ENCODE peak calls at places on chromosomes 16 and 17, in seven cellular contexts. One of them, this sample, is unnamed.

GRCh38 chr17:81186203-81186602 is 20.2 kb upstream of the AATK start:
- DNase-seq in kidney: no peak
- DNase-seq in stimulated activated CD4-positive, alpha-beta T cell treated with anti-CD3 and anti-CD28 coated beads, Interleukin-15, amount 100 ng/mL, for 1 hour: no peak
- DNase-seq in activated naive CD4-positive, alpha-beta T cell treated with anti-CD3 and anti-CD28 coated beads, Interleukin-2, amount 50 U/mL, for 72 hours: no peak
- DNase-seq in GM12891: no peak
- DNase-seq in NCI-H1105: no peak
- DNase-seq in left colon: no peak
- DNase-seq in this sample: no peak

GRCh38 chr17:5237541-5238016 is 2.9 kb upstream of the SCIMP start:
- DNase-seq in kidney: no peak
- DNase-seq in GM12891: peak
- DNase-seq in activated naive CD4-positive, alpha-beta T cell treated with anti-CD3 and anti-CD28 coated beads, Interleukin-2, amount 50 U/mL, for 72 hours: peak
- DNase-seq in stimulated activated CD4-positive, alpha-beta T cell treated with anti-CD3 and anti-CD28 coated beads, Interleukin-15, amount 100 ng/mL, for 1 hour: no peak
- DNase-seq in NCI-H1105: peak
- DNase-seq in left colon: peak
- DNase-seq in this sample: peak

GRCh38 chr17:59846391-59847165 is 46.2 kb downstream of the TUBD1 start:
- DNase-seq in GM12891: peak
- DNase-seq in NCI-H1105: no peak
- DNase-seq in stimulated activated CD4-positive, alpha-beta T cell treated with anti-CD3 and anti-CD28 coated beads, Interleukin-15, amount 100 ng/mL, for 1 hour: no peak
- DNase-seq in activated naive CD4-positive, alpha-beta T cell treated with anti-CD3 and anti-CD28 coated beads, Interleukin-2, amount 50 U/mL, for 72 hours: no peak
- DNase-seq in left colon: peak
- DNase-seq in kidney: peak
- DNase-seq in this sample: peak

GRCh38 chr17:17839792-17840707 is 3.3 kb upstream of the SREBF1 start:
- DNase-seq in GM12891: peak
- DNase-seq in left colon: peak
- DNase-seq in activated naive CD4-positive, alpha-beta T cell treated with anti-CD3 and anti-CD28 coated beads, Interleukin-2, amount 50 U/mL, for 72 hours: peak
- DNase-seq in kidney: peak
- DNase-seq in NCI-H1105: peak
- DNase-seq in stimulated activated CD4-positive, alpha-beta T cell treated with anti-CD3 and anti-CD28 coated beads, Interleukin-15, amount 100 ng/mL, for 1 hour: peak
- DNase-seq in this sample: peak

GRCh38 chr16:67734731-67735201 is 15.7 kb upstream of the GFOD2 start:
- DNase-seq in GM12891: no peak
- DNase-seq in kidney: peak
- DNase-seq in activated naive CD4-positive, alpha-beta T cell treated with anti-CD3 and anti-CD28 coated beads, Interleukin-2, amount 50 U/mL, for 72 hours: no peak
- DNase-seq in NCI-H1105: no peak
- DNase-seq in left colon: no peak
- DNase-seq in stimulated activated CD4-positive, alpha-beta T cell treated with anti-CD3 and anti-CD28 coated beads, Interleukin-15, amount 100 ng/mL, for 1 hour: no peak
- DNase-seq in this sample: no peak

GRCh38 chr16:53852678-53853077 is 148.7 kb downstream of the FTO start:
- DNase-seq in kidney: no peak
- DNase-seq in NCI-H1105: no peak
- DNase-seq in activated naive CD4-positive, alpha-beta T cell treated with anti-CD3 and anti-CD28 coated beads, Interleukin-2, amount 50 U/mL, for 72 hours: no peak
- DNase-seq in stimulated activated CD4-positive, alpha-beta T cell treated with anti-CD3 and anti-CD28 coated beads, Interleukin-15, amount 100 ng/mL, for 1 hour: no peak
- DNase-seq in GM12891: no peak
- DNase-seq in left colon: no peak
- DNase-seq in this sample: no peak

GRCh38 chr17:75809631-75810111 is 25.1 kb downstream of the UNK start:
- DNase-seq in stimulated activated CD4-positive, alpha-beta T cell treated with anti-CD3 and anti-CD28 coated beads, Interleukin-15, amount 100 ng/mL, for 1 hour: no peak
- DNase-seq in activated naive CD4-positive, alpha-beta T cell treated with anti-CD3 and anti-CD28 coated beads, Interleukin-2, amount 50 U/mL, for 72 hours: no peak
- DNase-seq in NCI-H1105: no peak
- DNase-seq in kidney: no peak
- DNase-seq in left colon: no peak
- DNase-seq in GM12891: no peak
- DNase-seq in this sample: no peak

GRCh38 chr16:78562650-78563049 is 463.2 kb downstream of the WWOX start:
- DNase-seq in kidney: no peak
- DNase-seq in stimulated activated CD4-positive, alpha-beta T cell treated with anti-CD3 and anti-CD28 coated beads, Interleukin-15, amount 100 ng/mL, for 1 hour: no peak
- DNase-seq in activated naive CD4-positive, alpha-beta T cell treated with anti-CD3 and anti-CD28 coated beads, Interleukin-2, amount 50 U/mL, for 72 hours: no peak
- DNase-seq in left colon: no peak
- DNase-seq in NCI-H1105: no peak
- DNase-seq in GM12891: no peak
- DNase-seq in this sample: no peak

GRCh38 chr16:62548095-62548494 is 511.9 kb upstream of the CDH8 start:
- DNase-seq in NCI-H1105: no peak
- DNase-seq in stimulated activated CD4-positive, alpha-beta T cell treated with anti-CD3 and anti-CD28 coated beads, Interleukin-15, amount 100 ng/mL, for 1 hour: no peak
- DNase-seq in GM12891: no peak
- DNase-seq in kidney: no peak
- DNase-seq in activated naive CD4-positive, alpha-beta T cell treated with anti-CD3 and anti-CD28 coated beads, Interleukin-2, amount 50 U/mL, for 72 hours: no peak
- DNase-seq in left colon: no peak
- DNase-seq in this sample: no peak

This sample was measured in body of pancreas.